ENCODE peak calls at places on chromosome 10, in eight cellular contexts. O is upper lobe of left lung; U is psoas muscle; R is endodermal cell; N is tibial nerve; W is heart right ventricle; T is CD8-positive, alpha-beta memory T cell; H is adipocyte. C is an unnamed sample.

GRCh38 chr10:24708081-24708480 is 15.6 kb downstream of the ARHGAP21 start:
- DNase-seq in W (no peak), U (no peak), N (no peak), H (no peak), R (no peak), O (no peak), T (no peak), C (no peak)

GRCh38 chr10:22848509-22848908 is 79.3 kb upstream of the ARMC3 start:
- DNase-seq in R (no peak), W (no peak), T (no peak), H (no peak), O (no peak), N (no peak), U (no peak), C (no peak)

GRCh38 chr10:119715628-119716505 is 10.0 kb upstream of the INPP5F start:
- DNase-seq in H (peak; percentile 71), R (no peak), O (peak; percentile 31), W (no peak), T (no peak), U (no peak), N (no peak), C (no peak)

GRCh38 chr10:114308470-114309110 is 69.5 kb downstream of the VWA2 start:
- DNase-seq in T (no peak), H (no peak), W (no peak), U (no peak), O (no peak), R (no peak), N (no peak), C (no peak)

GRCh38 chr10:93352638-93353383 is 129.3 kb downstream of the MYOF start:
- DNase-seq in O (no peak), R (peak; percentile 63), T (no peak), N (peak; percentile 34), U (no peak), H (peak; percentile 82), W (no peak), C (no peak)

GRCh38 chr10:52479567-52479966 is 165.5 kb downstream of the DKK1 start:
- DNase-seq in H (no peak), O (no peak), U (no peak), N (no peak), T (no peak), R (no peak), W (no peak), C (no peak)

GRCh38 chr10:7054915-7055314 is 355.9 kb downstream of the SFMBT2 start:
- DNase-seq in N (no peak), U (no peak), W (no peak), H (no peak), T (no peak), O (no peak), R (peak; percentile 71), C (no peak)

GRCh38 chr10:96610817-96611216 is 24.0 kb upstream of the TM9SF3 start:
- DNase-seq in W (no peak), O (no peak), R (no peak), U (no peak), T (no peak), N (no peak), H (no peak), C (no peak)

GRCh38 chr10:58839771-58840170 is 327.1 kb downstream of the BICC1 start:
- DNase-seq in T (no peak), R (no peak), W (no peak), U (no peak), H (peak; percentile 27), O (no peak), N (no peak), C (no peak)

GRCh38 chr10:110525349-110526260 is 27.9 kb downstream of the DUSP5 start:
- DNase-seq in R (peak; percentile 55), N (no peak), H (peak; percentile 22), W (no peak), T (no peak), U (no peak), O (no peak), C (no peak)

GRCh38 chr10:9211228-9211627 is 1156.7 kb downstream of the GATA3 start:
- DNase-seq in W (no peak), U (no peak), N (no peak), H (peak; percentile 20), T (no peak), O (no peak), R (no peak), C (no peak)

GRCh38 chr10:34815174-34816066 is at the start of gene PARD3:
- DNase-seq in H (peak; percentile 79), R (peak; percentile 91), T (no peak), N (peak; percentile 28), W (peak; percentile 58), U (peak; percentile 75), O (peak; percentile 67), C (no peak)

GRCh38 chr10:86017841-86018734 is 348.5 kb downstream of the GRID1 start:
- DNase-seq in R (no peak), W (peak; percentile 74), T (no peak), U (no peak), N (no peak), O (peak; percentile 68), H (no peak), C (no peak)

GRCh38 chr10:52961298-52961697 is 188.7 kb upstream of the MBL2 start:
- DNase-seq in N (no peak), R (no peak), W (no peak), U (no peak), T (no peak), O (no peak), H (no peak), C (no peak)

GRCh38 chr10:31602541-31603244 is 283.7 kb downstream of the ZEB1 start:
- DNase-seq in T (no peak), H (peak; percentile 66), U (peak; percentile 92), W (peak; percentile 87), O (peak; percentile 62), R (peak; percentile 80), N (peak; percentile 87), C (no peak)

GRCh38 chr10:4176500-4177281 is 391.7 kb upstream of the KLF6 start:
- DNase-seq in R (no peak), T (no peak), H (no peak), W (no peak), N (no peak), O (no peak), U (no peak), C (no peak)

DNA sequence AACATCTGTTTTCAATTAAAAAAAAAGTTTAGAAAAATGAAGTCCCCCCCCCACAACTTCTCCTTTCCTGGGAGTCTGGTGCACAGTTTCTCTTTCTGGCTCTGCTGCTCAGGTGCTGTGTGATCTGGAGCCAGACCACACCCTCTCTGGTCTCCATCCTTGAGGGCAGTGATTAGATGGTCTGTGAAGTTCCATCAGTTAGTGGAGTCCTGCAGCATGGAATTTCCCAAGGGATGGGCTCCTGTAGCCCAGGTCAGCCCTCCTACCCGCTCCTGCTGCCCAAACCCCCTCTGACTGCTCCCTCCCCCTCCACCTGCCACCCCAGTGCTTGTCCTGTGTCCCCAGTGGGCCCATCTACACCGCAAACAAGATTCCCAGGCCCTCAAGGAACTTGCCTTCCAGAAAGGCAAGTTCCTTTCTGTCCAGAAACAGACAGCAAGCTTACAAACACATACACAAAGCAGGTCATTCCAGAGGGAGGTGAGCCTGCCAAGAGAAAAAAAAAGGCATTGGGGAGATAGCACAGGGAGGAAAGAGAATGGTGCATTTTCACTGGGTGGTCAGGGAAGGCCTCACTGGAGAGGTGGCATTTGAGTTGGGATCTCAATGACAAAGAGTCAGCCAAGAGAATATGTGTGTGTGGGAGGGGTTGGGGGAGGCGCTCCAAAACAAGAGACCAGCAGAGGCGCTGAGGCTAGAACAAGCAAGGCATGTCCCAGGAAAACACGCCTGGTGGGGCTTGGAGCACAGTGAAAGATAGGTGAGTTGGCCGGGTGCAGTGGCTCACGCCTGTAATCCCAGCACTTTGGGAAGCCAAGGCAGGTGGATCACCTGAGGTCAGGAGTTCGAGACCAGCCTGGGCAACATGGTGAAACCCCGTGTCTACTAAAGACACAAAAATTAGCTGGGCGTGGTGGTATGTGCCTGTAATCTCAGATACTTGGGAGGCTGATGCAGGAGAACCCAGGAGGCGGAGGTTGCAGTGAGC is 49.5 kb upstream of the SLC29A3 start:
- DNase-seq in U (no peak), N (no peak), W (peak; percentile 55), T (no peak), O (no peak), H (peak; percentile 29), R (peak; percentile 92), C (no peak)
- H3K4me1 ChIP-seq in U (peaks cover 43% of the 10 kb centered on the region), N (no peaks in the 10 kb centered on the region), W (peaks cover 98% of the 10 kb centered on the region), T (no peaks in the 10 kb centered on the region), O (peaks cover 23% of the 10 kb centered on the region), H (peaks cover 32% of the 10 kb centered on the region), R (peaks cover under 1% of the 10 kb centered on the region), C (no peaks in the 10 kb centered on the region)

GRCh38 chr10:100370976-100371706 is 24.1 kb downstream of the SCD start:
- DNase-seq in U (peak; percentile 73), R (peak; percentile 92), T (peak; percentile 65), W (peak; percentile 71), O (peak; percentile 90), N (peak; percentile 68), H (peak; percentile 83), C (peak; percentile 36)
- H3K4me3 ChIP-seq in U (peak overlapping the region; percentile 13), R (no peak overlapping the region), T (peak overlapping the region; percentile 18), W (no peak overlapping the region), O (no peak overlapping the region), N (no peak overlapping the region), H (peak overlapping the region; percentile 54), C (no peak overlapping the region)

GRCh38 chr10:122087436-122087835 is 98.5 kb downstream of the TACC2 start:
- DNase-seq in R (no peak), H (no peak), O (no peak), U (no peak), W (no peak), T (no peak), N (no peak), C (no peak)

GRCh38 chr10:122084286-122085041 is 95.5 kb downstream of the TACC2 start:
- DNase-seq in R (peak; percentile 31), H (no peak), W (no peak), O (no peak), T (no peak), U (no peak), N (no peak), C (no peak)

GRCh38 chr10:122086416-122087240 is 97.7 kb downstream of the TACC2 start:
- DNase-seq in U (no peak), R (no peak), N (no peak), T (no peak), W (no peak), H (no peak), O (no peak), C (no peak)

GRCh38 chr10:122083478-122084025 is 94.6 kb downstream of the TACC2 start:
- DNase-seq in W (peak; percentile 65), H (no peak), U (no peak), T (no peak), O (no peak), R (no peak), N (no peak), C (no peak)

DNA sequence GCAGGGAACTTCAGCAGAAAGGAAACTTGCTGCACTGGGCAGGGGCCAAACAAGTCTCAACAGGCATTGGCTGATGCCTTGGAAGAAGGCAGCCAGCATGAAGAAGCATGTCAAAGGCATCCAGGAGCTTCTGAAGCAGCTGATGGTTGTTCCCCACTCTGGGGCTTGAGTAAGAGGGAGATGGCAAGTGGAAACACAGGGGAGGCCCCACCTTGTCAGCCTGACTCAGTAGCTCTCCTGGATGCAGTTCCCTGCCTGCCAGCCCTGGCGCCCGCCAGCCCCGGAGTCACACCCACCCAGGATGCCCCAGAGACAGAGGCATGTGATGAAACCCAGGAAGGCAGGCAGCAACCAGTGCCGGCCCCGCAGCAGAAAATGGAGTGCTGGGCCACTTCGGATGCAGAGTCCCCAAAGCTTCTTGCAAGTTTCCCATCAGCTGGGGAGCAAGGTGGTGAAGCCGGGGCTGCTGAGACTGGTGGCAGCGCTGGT is 96.5 kb downstream of the TACC2 start:
- DNase-seq in W (no peak), U (no peak), T (no peak), H (no peak), R (no peak), O (no peak), N (no peak), C (no peak)
- H3K27me3 ChIP-seq in W (no peaks in the 10 kb centered on the region), U (no peaks in the 10 kb centered on the region), T (no peaks in the 10 kb centered on the region), H (peaks cover 55% of the 10 kb centered on the region), R (no peaks in the 10 kb centered on the region), O (no peaks in the 10 kb centered on the region), N (no peaks in the 10 kb centered on the region), C (no peaks in the 10 kb centered on the region)

GRCh38 chr10:132409667-132410028 is 12.6 kb downstream of the PWWP2B start:
- DNase-seq in H (no peak), N (no peak), T (no peak), O (no peak), R (peak; percentile 78), U (no peak), W (no peak), C (no peak)
- H3K4me1 ChIP-seq in H (peaks cover 15% of the 10 kb centered on the region), N (peaks cover 42% of the 10 kb centered on the region), T (peaks cover 6% of the 10 kb centered on the region), O (peaks cover 87% of the 10 kb centered on the region), R (no peaks in the 10 kb centered on the region), U (peaks cover 50% of the 10 kb centered on the region), W (peaks cover 61% of the 10 kb centered on the region), C (peaks cover 4% of the 10 kb centered on the region)

C was measured in CD4-positive, alpha-beta memory T cell.